ENCODE peak calls at places on chromosomes 1 and 21, in nine cellular contexts. X is cardiac fibroblast, V is H4, P is ovary, T is NCI-H1417, H is caudate nucleus, E is EL, L is progenitor cell of endocrine pancreas, A is occipital lobe. D is an unnamed sample.

GRCh38 chr1:162133566-162133965 is 64.1 kb downstream of the NOS1AP start:
- DNase-seq in X (peak), V (peak), P (no peak), T (no peak), H (no peak), E (peak), L (no peak), A (no peak), D (no peak)

GRCh38 chr1:17393225-17393624 is 21.2 kb downstream of the PADI6 start:
- DNase-seq in X (no peak), V (no peak), P (no peak), T (no peak), H (no peak), E (no peak), L (no peak), A (no peak), D (no peak)

GRCh38 chr1:15154480-15155036 is 1.0 kb downstream of the TMEM51 start:
- DNase-seq in X (no peak), V (no peak), P (peak), T (no peak), H (no peak), E (peak), L (peak), A (no peak), D (no peak)

GRCh38 chr1:10728595-10729410 is 67.6 kb downstream of the CASZ1 start:
- DNase-seq in X (no peak), V (no peak), P (no peak), T (peak), H (no peak), E (no peak), L (peak), A (no peak), D (no peak)

GRCh38 chr1:59391216-59392179 is 94.6 kb downstream of the FGGY start:
- DNase-seq in X (no peak), V (no peak), P (no peak), T (no peak), H (no peak), E (no peak), L (no peak), A (no peak), D (no peak)

GRCh38 chr1:3455630-3456448 is 1.4 kb downstream of the ARHGEF16 start:
- DNase-seq in X (no peak), V (no peak), P (no peak), T (no peak), H (no peak), E (no peak), L (no peak), A (no peak), D (no peak)

GRCh38 chr1:179195374-179195773 is 34.1 kb downstream of the ABL2 start:
- DNase-seq in X (no peak), V (no peak), P (no peak), T (no peak), H (no peak), E (no peak), L (no peak), A (no peak), D (no peak)

GRCh38 chr21:45004481-45005263 is 64.8 kb downstream of the SLX9 start:
- DNase-seq in X (no peak), V (no peak), P (no peak), T (no peak), H (no peak), E (no peak), L (no peak), A (no peak), D (no peak)

GRCh38 chr1:43206721-43207228 is 34.6 kb downstream of the CFAP57 start:
- DNase-seq in X (peak), V (peak), P (no peak), T (no peak), H (no peak), E (peak), L (no peak), A (no peak), D (no peak)

GRCh38 chr1:151715726-151716404 is 738 bp downstream of the CELF3 start:
- DNase-seq in X (no peak), V (no peak), P (no peak), T (peak), H (no peak), E (no peak), L (no peak), A (no peak), D (peak)

GRCh38 chr1:933603-933940 is 9.8 kb downstream of the SAMD11 start:
- DNase-seq in X (no peak), V (no peak), P (no peak), T (peak), H (no peak), E (no peak), L (no peak), A (no peak), D (no peak)

GRCh38 chr1:161198877-161199431 is at the start of gene ADAMTS4:
- DNase-seq in X (peak), V (no peak), P (peak), T (no peak), H (peak), E (peak), L (no peak), A (peak), D (no peak)

D was measured in NCI-H1105.